ENCODE peak calls at places on chromosome 15, in four cellular contexts. One of them, this sample, is unnamed.
A peak's percentile ranks its signal among the peaks of the same experiment; 100 is the strongest.

GRCh38 chr15:29815000-29815704 is 7.1 kb downstream of the TJP1 start:
- DNase-seq in HS-27A: no peak
- DNase-seq in NCI-H2227 treated with DMSO at 0.1 percent for 48 hours: no peak
- DNase-seq in stimulated activated CD4-positive, alpha-beta T cell treated with anti-CD3 and anti-CD28 coated beads, Interleukin-4, amount 100 ng/mL, for 1 hour: no peak
- DNase-seq in this sample: no peak

GRCh38 chr15:63843901-63844317 is 10.2 kb upstream of the HERC1 start:
- DNase-seq in HS-27A: no peak
- DNase-seq in NCI-H2227 treated with DMSO at 0.1 percent for 48 hours: no peak
- DNase-seq in stimulated activated CD4-positive, alpha-beta T cell treated with anti-CD3 and anti-CD28 coated beads, Interleukin-4, amount 100 ng/mL, for 1 hour: no peak
- DNase-seq in this sample: peak; percentile 19

GRCh38 chr15:42364529-42364928 is 5.2 kb downstream of the CAPN3 start:
- DNase-seq in HS-27A: no peak
- DNase-seq in NCI-H2227 treated with DMSO at 0.1 percent for 48 hours: no peak
- DNase-seq in stimulated activated CD4-positive, alpha-beta T cell treated with anti-CD3 and anti-CD28 coated beads, Interleukin-4, amount 100 ng/mL, for 1 hour: no peak
- DNase-seq in this sample: no peak

GRCh38 chr15:62250978-62251377 is 85.9 kb upstream of the C2CD4B start:
- DNase-seq in HS-27A: no peak
- DNase-seq in NCI-H2227 treated with DMSO at 0.1 percent for 48 hours: no peak
- DNase-seq in stimulated activated CD4-positive, alpha-beta T cell treated with anti-CD3 and anti-CD28 coated beads, Interleukin-4, amount 100 ng/mL, for 1 hour: no peak
- DNase-seq in this sample: no peak

GRCh38 chr15:70579766-70580165 is 183.6 kb downstream of the UACA start:
- DNase-seq in HS-27A: no peak
- DNase-seq in NCI-H2227 treated with DMSO at 0.1 percent for 48 hours: no peak
- DNase-seq in stimulated activated CD4-positive, alpha-beta T cell treated with anti-CD3 and anti-CD28 coated beads, Interleukin-4, amount 100 ng/mL, for 1 hour: no peak
- DNase-seq in this sample: no peak

GRCh38 chr15:62165029-62165792 is at the start of gene C2CD4B:
- DNase-seq in HS-27A: no peak
- DNase-seq in NCI-H2227 treated with DMSO at 0.1 percent for 48 hours: peak; percentile 4
- DNase-seq in stimulated activated CD4-positive, alpha-beta T cell treated with anti-CD3 and anti-CD28 coated beads, Interleukin-4, amount 100 ng/mL, for 1 hour: peak; percentile 22
- DNase-seq in this sample: no peak

GRCh38 chr15:70113304-70113700 is 15.6 kb upstream of the TLE3 start:
- DNase-seq in HS-27A: no peak
- DNase-seq in NCI-H2227 treated with DMSO at 0.1 percent for 48 hours: no peak
- DNase-seq in stimulated activated CD4-positive, alpha-beta T cell treated with anti-CD3 and anti-CD28 coated beads, Interleukin-4, amount 100 ng/mL, for 1 hour: no peak
- DNase-seq in this sample: no peak

GRCh38 chr15:37134699-37135131 is 34.4 kb upstream of the MEIS2 start:
- DNase-seq in HS-27A: peak; percentile 35
- DNase-seq in NCI-H2227 treated with DMSO at 0.1 percent for 48 hours: no peak
- DNase-seq in stimulated activated CD4-positive, alpha-beta T cell treated with anti-CD3 and anti-CD28 coated beads, Interleukin-4, amount 100 ng/mL, for 1 hour: no peak
- DNase-seq in this sample: peak; percentile 38

GRCh38 chr15:32840481-32841245 is 122.9 kb downstream of the GREM1 start:
- DNase-seq in HS-27A: no peak
- DNase-seq in NCI-H2227 treated with DMSO at 0.1 percent for 48 hours: no peak
- DNase-seq in stimulated activated CD4-positive, alpha-beta T cell treated with anti-CD3 and anti-CD28 coated beads, Interleukin-4, amount 100 ng/mL, for 1 hour: no peak
- DNase-seq in this sample: no peak

GRCh38 chr15:66165856-66166255 is 87.7 kb downstream of the MEGF11 start:
- DNase-seq in HS-27A: no peak
- DNase-seq in NCI-H2227 treated with DMSO at 0.1 percent for 48 hours: no peak
- DNase-seq in stimulated activated CD4-positive, alpha-beta T cell treated with anti-CD3 and anti-CD28 coated beads, Interleukin-4, amount 100 ng/mL, for 1 hour: no peak
- DNase-seq in this sample: no peak

GRCh38 chr15:66698971-66699370 is 3.1 kb upstream of the SMAD6 start:
- DNase-seq in HS-27A: no peak
- DNase-seq in NCI-H2227 treated with DMSO at 0.1 percent for 48 hours: no peak
- DNase-seq in stimulated activated CD4-positive, alpha-beta T cell treated with anti-CD3 and anti-CD28 coated beads, Interleukin-4, amount 100 ng/mL, for 1 hour: no peak
- DNase-seq in this sample: no peak

GRCh38 chr15:29788433-29789034 is 33.7 kb downstream of the TJP1 start:
- DNase-seq in HS-27A: no peak
- DNase-seq in NCI-H2227 treated with DMSO at 0.1 percent for 48 hours: no peak
- DNase-seq in stimulated activated CD4-positive, alpha-beta T cell treated with anti-CD3 and anti-CD28 coated beads, Interleukin-4, amount 100 ng/mL, for 1 hour: no peak
- DNase-seq in this sample: no peak

GRCh38 chr15:99592135-99592845 is 26.5 kb downstream of the MEF2A start:
- DNase-seq in HS-27A: no peak
- DNase-seq in NCI-H2227 treated with DMSO at 0.1 percent for 48 hours: no peak
- DNase-seq in stimulated activated CD4-positive, alpha-beta T cell treated with anti-CD3 and anti-CD28 coated beads, Interleukin-4, amount 100 ng/mL, for 1 hour: no peak
- DNase-seq in this sample: no peak

GRCh38 chr15:85048430-85048829 is 66.8 kb downstream of the PDE8A start:
- DNase-seq in HS-27A: no peak
- DNase-seq in NCI-H2227 treated with DMSO at 0.1 percent for 48 hours: no peak
- DNase-seq in stimulated activated CD4-positive, alpha-beta T cell treated with anti-CD3 and anti-CD28 coated beads, Interleukin-4, amount 100 ng/mL, for 1 hour: no peak
- DNase-seq in this sample: peak; percentile 45

GRCh38 chr15:77243146-77243545 is 172.2 kb upstream of the TSPAN3 start:
- DNase-seq in HS-27A: no peak
- DNase-seq in NCI-H2227 treated with DMSO at 0.1 percent for 48 hours: no peak
- DNase-seq in stimulated activated CD4-positive, alpha-beta T cell treated with anti-CD3 and anti-CD28 coated beads, Interleukin-4, amount 100 ng/mL, for 1 hour: no peak
- DNase-seq in this sample: no peak

GRCh38 chr15:46277994-46278885 is 643.4 kb downstream of the SQOR start:
- DNase-seq in HS-27A: no peak
- DNase-seq in NCI-H2227 treated with DMSO at 0.1 percent for 48 hours: no peak
- DNase-seq in stimulated activated CD4-positive, alpha-beta T cell treated with anti-CD3 and anti-CD28 coated beads, Interleukin-4, amount 100 ng/mL, for 1 hour: no peak
- DNase-seq in this sample: no peak

GRCh38 chr15:66679657-66680108 is 22.4 kb upstream of the SMAD6 start:
- DNase-seq in HS-27A: no peak
- DNase-seq in NCI-H2227 treated with DMSO at 0.1 percent for 48 hours: no peak
- DNase-seq in stimulated activated CD4-positive, alpha-beta T cell treated with anti-CD3 and anti-CD28 coated beads, Interleukin-4, amount 100 ng/mL, for 1 hour: no peak
- DNase-seq in this sample: no peak

GRCh38 chr15:72796515-72797337 is 13.2 kb upstream of the ADPGK start:
- DNase-seq in HS-27A: peak; percentile 30
- DNase-seq in NCI-H2227 treated with DMSO at 0.1 percent for 48 hours: peak; percentile 13
- DNase-seq in stimulated activated CD4-positive, alpha-beta T cell treated with anti-CD3 and anti-CD28 coated beads, Interleukin-4, amount 100 ng/mL, for 1 hour: peak; percentile 38
- DNase-seq in this sample: no peak

GRCh38 chr15:77013786-77014136 is 18.8 kb downstream of the PSTPIP1 start:
- DNase-seq in HS-27A: no peak
- DNase-seq in NCI-H2227 treated with DMSO at 0.1 percent for 48 hours: no peak
- DNase-seq in stimulated activated CD4-positive, alpha-beta T cell treated with anti-CD3 and anti-CD28 coated beads, Interleukin-4, amount 100 ng/mL, for 1 hour: peak; percentile 81
- DNase-seq in this sample: no peak

GRCh38 chr15:72961326-72961725 is 90.9 kb upstream of the NEO1 start:
- DNase-seq in HS-27A: no peak
- DNase-seq in NCI-H2227 treated with DMSO at 0.1 percent for 48 hours: no peak
- DNase-seq in stimulated activated CD4-positive, alpha-beta T cell treated with anti-CD3 and anti-CD28 coated beads, Interleukin-4, amount 100 ng/mL, for 1 hour: no peak
- DNase-seq in this sample: no peak

GRCh38 chr15:51561271-51561670 is 61.3 kb downstream of the DMXL2 start:
- DNase-seq in HS-27A: no peak
- DNase-seq in NCI-H2227 treated with DMSO at 0.1 percent for 48 hours: no peak
- DNase-seq in stimulated activated CD4-positive, alpha-beta T cell treated with anti-CD3 and anti-CD28 coated beads, Interleukin-4, amount 100 ng/mL, for 1 hour: no peak
- DNase-seq in this sample: no peak

GRCh38 chr15:70526974-70527325 is 236.4 kb downstream of the UACA start:
- DNase-seq in HS-27A: no peak
- DNase-seq in NCI-H2227 treated with DMSO at 0.1 percent for 48 hours: peak; percentile 59
- DNase-seq in stimulated activated CD4-positive, alpha-beta T cell treated with anti-CD3 and anti-CD28 coated beads, Interleukin-4, amount 100 ng/mL, for 1 hour: no peak
- DNase-seq in this sample: no peak

GRCh38 chr15:90151989-90152645 is 49.0 kb upstream of the SEMA4B start:
- DNase-seq in HS-27A: no peak
- DNase-seq in NCI-H2227 treated with DMSO at 0.1 percent for 48 hours: no peak
- DNase-seq in stimulated activated CD4-positive, alpha-beta T cell treated with anti-CD3 and anti-CD28 coated beads, Interleukin-4, amount 100 ng/mL, for 1 hour: no peak
- DNase-seq in this sample: no peak

This sample was measured in SW 1271.